ENCODE peak calls at places on chromosomes 4 and X, in six cellular contexts. I is H9, C is IMR-90, R is H1, W is mesenchymal stem cell, O is neuronal stem cell. X is an unnamed sample.

GRCh38 chr4:44580231-44580630 is 71.2 kb downstream of the YIPF7 start:
- DNase-seq in I (no peak), C (no peak), R (no peak), W (no peak), O (no peak), X (no peak)

GRCh38 chr4:183132081-183132480 is 33.0 kb downstream of the WWC2 start:
- DNase-seq in I (no peak), C (no peak), R (no peak), W (no peak), O (no peak), X (no peak)

GRCh38 chr4:144350706-144351105 is 210.2 kb upstream of the GYPA start:
- DNase-seq in I (no peak), C (no peak), R (no peak), W (no peak), O (no peak), X (peak)

GRCh38 chr4:73309211-73309610 is 50.6 kb upstream of the ANKRD17 start:
- DNase-seq in I (no peak), C (peak), R (no peak), W (peak), O (no peak), X (no peak)

GRCh38 chr4:74297556-74297955 is 10.7 kb upstream of the EPGN start:
- DNase-seq in I (no peak), C (no peak), R (no peak), W (no peak), O (no peak), X (no peak)

GRCh38 chr4:2222838-2223237 is 19.1 kb downstream of the HAUS3 start:
- DNase-seq in I (no peak), C (no peak), R (no peak), W (no peak), O (no peak), X (no peak)

GRCh38 chr4:620851-621261 is 4.5 kb upstream of the PDE6B start:
- DNase-seq in I (no peak), C (no peak), R (no peak), W (no peak), O (no peak), X (no peak)

GRCh38 chr4:186104114-186104894 is at the start of gene FAM149A:
- DNase-seq in I (peak), C (no peak), R (no peak), W (no peak), O (no peak), X (no peak)

GRCh38 chrX:155056877-155057792 is 13.8 kb downstream of the CMC4 start:
- DNase-seq in I (peak), C (peak), R (peak), W (peak), O (peak), X (peak)

GRCh38 chr4:176792348-176793059 is at the start of gene VEGFC:
- DNase-seq in I (peak), C (peak), R (peak), W (peak), O (peak), X (peak)
- H2BK120ac ChIP-seq in I (no peak), C (peak), R (no peak), W (peak), O (no peak), X (no peak)

DNA sequence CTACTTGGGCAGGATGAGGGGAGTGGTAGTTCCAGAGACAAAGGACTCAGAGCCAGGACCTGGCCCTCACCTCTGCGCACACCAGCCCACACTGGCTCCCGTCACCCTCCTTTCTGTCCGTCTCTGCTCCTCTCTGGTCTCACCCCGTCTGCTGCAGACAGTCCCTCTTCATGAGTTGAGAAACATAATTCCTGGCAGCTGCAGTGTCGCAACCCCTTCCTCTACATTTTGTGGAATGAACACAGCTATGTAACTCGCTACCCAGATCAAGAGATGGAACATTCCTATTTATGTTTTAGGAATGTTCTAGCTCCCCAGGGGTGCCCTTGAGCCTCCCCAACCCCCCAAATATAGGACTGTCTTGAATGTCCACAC is 59.3 kb downstream of the SHROOM2 start:
- DNase-seq in I (no peak), C (peak), R (no peak), W (peak), O (no peak), X (peak)
- H3K14ac ChIP-seq in I (no peak), C (peak), R (no peak), W (no peak), O (no peak), X (peak)

GRCh38 chr4:87865288-87865687 is 32.5 kb downstream of the MEPE start:
- DNase-seq in I (no peak), C (no peak), R (no peak), W (peak), O (no peak), X (no peak)

GRCh38 chr4:87864321-87864720 is 31.6 kb downstream of the MEPE start:
- DNase-seq in I (no peak), C (no peak), R (no peak), W (no peak), O (no peak), X (no peak)

GRCh38 chr4:87868482-87868881 is 35.7 kb downstream of the MEPE start:
- DNase-seq in I (no peak), C (no peak), R (no peak), W (no peak), O (no peak), X (no peak)

GRCh38 chr4:87863486-87863885 is 30.7 kb downstream of the MEPE start:
- DNase-seq in I (peak), C (no peak), R (no peak), W (no peak), O (no peak), X (no peak)

GRCh38 chr4:87865960-87866598 is 33.3 kb downstream of the MEPE start:
- DNase-seq in I (peak), C (peak), R (peak), W (peak), O (no peak), X (no peak)
- H2AK5ac ChIP-seq in I (peak), C (no peak), R (no peak), W (no peak), O (no peak), X (no peak)

GRCh38 chr4:138979742-138980141 is 35.8 kb upstream of the NOCT start:
- DNase-seq in I (no peak), C (no peak), R (no peak), W (no peak), O (no peak), X (no peak)
- H2BK120ac ChIP-seq in I (no peak), C (no peak), R (no peak), W (no peak), O (no peak), X (peak)